ENCODE peak calls at places on chromosomes 1 and 21, in seven cellular contexts. Q is thoracic aorta, K is GM12878, M is fibroblast of mammary gland, R is mucosa of descending colon, I is foreskin fibroblast, W is HepG2. P is an unnamed sample.

GRCh38 chr1:75969550-75969949 is 37.3 kb upstream of the ASB17 start:
- DNase-seq in Q (no peak), I (peak; percentile 57), W (no peak), R (no peak), M (peak; percentile 31), K (no peak), P (no peak)

GRCh38 chr1:162175393-162175792 is 105.9 kb downstream of the NOS1AP start:
- DNase-seq in W (no peak), R (no peak), M (no peak), K (no peak), I (no peak), Q (no peak), P (no peak)

GRCh38 chr1:166350490-166350889 is 183.7 kb upstream of the FAM78B start:
- DNase-seq in M (no peak), R (no peak), K (no peak), W (no peak), I (no peak), Q (no peak), P (no peak)

GRCh38 chr1:82091274-82091673 is 290.5 kb downstream of the ADGRL2 start:
- DNase-seq in I (no peak), W (no peak), R (no peak), M (no peak), Q (no peak), K (no peak), P (no peak)

GRCh38 chr21:17334478-17334877 is 178.4 kb upstream of the CXADR start:
- DNase-seq in W (no peak), M (no peak), R (no peak), I (no peak), Q (no peak), K (no peak), P (no peak)

GRCh38 chr1:227732586-227733308 is 2.4 kb downstream of the JMJD4 start:
- DNase-seq in Q (no peak), R (no peak), I (no peak), M (no peak), K (no peak), W (no peak), P (no peak)

GRCh38 chr1:48007044-48007443 is 9.9 kb upstream of the TRABD2B start:
- DNase-seq in I (no peak), R (no peak), M (peak; percentile 50), Q (no peak), K (no peak), W (peak; percentile 4), P (no peak)

GRCh38 chr1:92599184-92599583 is 112.5 kb upstream of the GFI1 start:
- DNase-seq in Q (no peak), R (no peak), I (no peak), M (peak; percentile 64), K (no peak), W (peak; percentile 41), P (peak; percentile 17)

GRCh38 chr1:9317591-9318331 is 25.1 kb downstream of the SPSB1 start:
- DNase-seq in R (no peak), K (no peak), Q (no peak), M (peak; percentile 66), W (no peak), I (no peak), P (no peak)

GRCh38 chr1:25647863-25648262 is 31.3 kb downstream of the MAN1C1 start:
- DNase-seq in I (no peak), K (no peak), M (no peak), R (no peak), Q (no peak), W (no peak), P (no peak)

GRCh38 chr1:31064115-31064514 is 1.4 kb downstream of the PUM1 start:
- DNase-seq in I (no peak), W (peak; percentile 89), R (no peak), M (no peak), Q (no peak), K (no peak), P (no peak)

GRCh38 chr1:220281159-220281574 is 8.9 kb upstream of the RAB3GAP2 start:
- DNase-seq in K (no peak), M (peak; percentile 61), I (peak; percentile 13), Q (no peak), W (no peak), R (no peak), P (no peak)

GRCh38 chr1:238071061-238071460 is 180.3 kb upstream of the ZP4 start:
- DNase-seq in I (no peak), K (no peak), Q (no peak), M (no peak), R (no peak), W (no peak), P (no peak)

GRCh38 chr1:100443739-100444571 is 91.6 kb downstream of the CDC14A start:
- DNase-seq in I (peak; percentile 9), W (no peak), M (peak; percentile 35), K (peak; percentile 42), Q (no peak), R (no peak), P (peak; percentile 51)

GRCh38 chr1:24121406-24121805 is 9.5 kb upstream of the MYOM3 start:
- DNase-seq in K (no peak), W (no peak), Q (no peak), R (no peak), I (no peak), M (no peak), P (no peak)

GRCh38 chr1:226318471-226318870 is 9.5 kb upstream of the LIN9 start:
- DNase-seq in M (no peak), W (no peak), K (no peak), I (no peak), R (no peak), Q (no peak), P (no peak)

GRCh38 chr1:28815533-28815932 is 3.6 kb downstream of the OPRD1 start:
- DNase-seq in R (no peak), M (no peak), W (no peak), Q (no peak), K (no peak), I (no peak), P (no peak)

GRCh38 chr1:160362168-160362941 is 4.5 kb upstream of the NHLH1 start:
- DNase-seq in M (no peak), K (no peak), R (no peak), I (no peak), W (no peak), Q (no peak), P (no peak)

GRCh38 chr1:114035304-114035700 is 56.0 kb downstream of the OLFML3 start:
- DNase-seq in M (no peak), K (no peak), R (no peak), I (no peak), Q (no peak), W (no peak), P (no peak)

GRCh38 chr21:25735895-25736597 is 1.3 kb downstream of the GABPA start:
- DNase-seq in I (peak; percentile 3), W (peak; percentile 21), Q (no peak), K (no peak), M (peak; percentile 33), R (peak; percentile 10), P (no peak)

GRCh38 chr1:55589656-55590297 is 374.6 kb upstream of the USP24 start:
- DNase-seq in K (no peak), M (peak; percentile 66), R (no peak), W (no peak), Q (peak; percentile 56), I (peak; percentile 44), P (no peak)

GRCh38 chr21:20999567-21000169 is 1.5 kb downstream of the NCAM2 start:
- DNase-seq in Q (no peak), M (peak; percentile 59), I (peak; percentile 23), K (no peak), W (peak; percentile 9), R (peak; percentile 62), P (no peak)

GRCh38 chr1:21897844-21898243 is 39.3 kb downstream of the HSPG2 start:
- DNase-seq in Q (no peak), W (no peak), K (no peak), R (no peak), M (no peak), I (no peak), P (no peak)

DNA sequence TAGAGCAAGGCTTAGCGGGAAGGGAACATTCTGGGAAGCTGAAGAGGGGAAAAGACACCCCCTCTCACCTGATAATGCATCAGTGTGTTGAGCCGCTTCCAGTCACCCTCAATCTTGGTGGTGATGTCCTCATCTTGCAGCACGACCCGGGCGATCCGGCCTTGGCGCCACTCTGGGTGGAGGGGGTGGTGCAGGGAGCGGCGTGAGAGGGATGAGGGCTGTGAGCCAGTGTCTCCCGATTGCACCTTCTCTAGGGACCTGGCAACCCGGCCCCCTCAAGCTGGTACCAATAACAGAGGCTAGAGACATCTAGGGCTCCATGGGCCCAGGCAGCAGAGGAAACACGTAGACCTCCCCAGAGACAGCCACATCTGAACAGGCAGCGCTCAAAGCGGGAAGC is 127.4 kb upstream of the CD34 start:
- DNase-seq in Q (no peak), W (no peak), M (no peak), R (no peak), I (no peak), K (no peak), P (no peak)
- H3K4me3 ChIP-seq in Q (no peak overlapping the region), W (no peak overlapping the region), M (no peak overlapping the region), R (no peak overlapping the region), I (no peak overlapping the region), K (no peak overlapping the region), P (no peak overlapping the region)

DNA sequence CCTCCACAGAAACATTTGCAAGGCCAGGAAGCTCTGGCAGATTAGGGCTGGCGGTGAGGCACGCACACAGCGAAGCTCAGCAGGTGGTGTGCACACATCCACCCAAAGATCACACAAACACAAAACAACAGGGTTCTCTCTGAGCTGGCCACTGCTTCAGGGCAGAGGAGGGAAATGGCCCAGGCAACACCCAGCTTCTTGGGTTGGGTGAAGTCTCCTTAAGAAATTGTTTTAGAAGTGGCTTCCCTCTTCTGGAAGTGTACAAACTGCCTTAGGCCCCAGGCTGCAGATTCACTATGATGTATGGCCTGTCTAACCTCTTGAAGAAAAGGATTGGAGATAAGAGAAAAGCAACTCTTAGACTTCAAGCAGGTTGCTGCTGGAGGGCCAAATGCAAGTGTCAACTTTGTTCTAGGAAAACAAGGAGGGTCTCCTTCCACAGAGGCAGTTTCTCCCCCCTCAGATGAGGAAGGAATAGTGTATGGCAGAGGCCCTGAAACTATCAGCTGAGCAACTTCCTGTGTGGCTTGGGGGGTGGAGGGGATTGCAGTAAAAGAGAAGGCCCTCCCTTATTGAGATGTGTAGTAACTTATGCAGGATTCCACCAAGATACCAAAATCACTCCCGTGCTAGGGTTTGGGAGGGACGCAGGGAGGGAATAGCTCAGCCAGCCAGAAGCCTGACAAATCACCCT is 2.1 kb downstream of the RCSD1 start:
- DNase-seq in Q (no peak), M (no peak), W (no peak), I (no peak), K (no peak), R (no peak), P (peak; percentile 61)
- H3K4me3 ChIP-seq in Q (peak overlapping the region; percentile 19), M (no peak overlapping the region), W (no peak overlapping the region), I (no peak overlapping the region), K (peak overlapping the region; percentile 79), R (no peak overlapping the region), P (peak overlapping the region; percentile 77)

DNA sequence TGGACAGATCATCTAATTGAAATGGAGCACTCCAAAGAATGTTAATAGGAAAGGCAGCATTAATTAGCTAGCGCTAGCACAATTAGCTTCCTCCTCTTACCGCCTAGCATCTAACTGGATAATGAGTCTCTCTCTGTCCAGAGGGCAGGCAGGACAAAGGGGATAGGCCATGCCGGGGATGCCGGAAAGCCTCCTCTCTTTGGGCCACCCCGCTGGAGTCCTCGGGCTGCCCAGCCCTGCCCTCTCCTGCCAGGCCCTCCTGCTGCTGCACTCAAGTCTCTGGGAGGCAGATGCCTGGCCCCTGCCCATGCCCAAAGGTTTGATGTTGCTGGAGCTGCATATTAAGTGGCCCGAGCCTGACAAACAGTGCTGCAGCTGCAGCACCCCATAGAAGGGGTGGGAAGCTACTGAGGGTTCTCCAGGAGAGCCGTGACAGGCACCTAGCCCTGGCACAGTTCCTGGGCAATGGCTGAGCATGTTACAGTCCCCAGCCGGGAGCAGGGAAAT is 20.9 kb downstream of the DISP3 start:
- DNase-seq in M (no peak), W (no peak), Q (no peak), R (no peak), K (no peak), I (no peak), P (no peak)
- H3K4me3 ChIP-seq in M (no peak overlapping the region), W (no peak overlapping the region), Q (no peak overlapping the region), R (no peak overlapping the region), K (no peak overlapping the region), I (no peak overlapping the region), P (no peak overlapping the region)

GRCh38 chr1:169707917-169708604 is 3.4 kb downstream of the SELL start:
- DNase-seq in W (no peak), M (no peak), Q (no peak), K (no peak), R (no peak), I (no peak), P (no peak)
- H3K4me3 ChIP-seq in W (no peak overlapping the region), M (no peak overlapping the region), Q (no peak overlapping the region), K (peak overlapping the region; percentile 62), R (no peak overlapping the region), I (no peak overlapping the region), P (peak overlapping the region; percentile 71)

P was measured in CD8-positive, alpha-beta memory T cell.